ENCODE peak calls at places on chromosomes 13 and 19, in ten cellular contexts. N is OCI-LY7, H is H1, V is cardiac muscle cell, F is PC-9, M is fibroblast of villous mesenchyme, C is ovary, B is mammary epithelial cell, E is heart left ventricle, I is NB4. R is an unnamed sample.

GRCh38 chr19:50510700-50511068 is 307 bp downstream of the JOSD2 start:
- DNase-seq in M (no peak), B (peak), N (no peak), F (no peak), V (no peak), C (no peak), H (no peak), E (no peak), I (no peak), R (no peak)

GRCh38 chr19:38081547-38082255 is 142.3 kb downstream of the DPF1 start:
- DNase-seq in I (no peak), C (no peak), B (no peak), H (no peak), N (no peak), V (no peak), M (no peak), E (no peak), F (no peak), R (no peak)

GRCh38 chr19:13978721-13979191 is 26.4 kb downstream of the DCAF15 start:
- DNase-seq in M (no peak), N (no peak), H (no peak), I (no peak), B (no peak), F (no peak), V (peak), E (no peak), C (peak), R (no peak)

GRCh38 chr19:43936219-43936618 is 1.1 kb upstream of the ZNF45 start:
- DNase-seq in F (no peak), N (no peak), C (no peak), E (no peak), H (no peak), M (no peak), B (peak), V (no peak), I (no peak), R (no peak)

GRCh38 chr13:112892759-112893569 is 76.0 kb upstream of the MCF2L start:
- DNase-seq in F (no peak), I (peak), C (peak), N (no peak), B (no peak), V (no peak), H (no peak), M (no peak), E (no peak), R (no peak)

GRCh38 chr19:34253711-34254551 is 423 bp upstream of the GARRE1 start:
- DNase-seq in E (peak), H (peak), F (no peak), C (peak), N (peak), M (no peak), I (peak), V (peak), B (no peak), R (peak)

GRCh38 chr13:33612641-33613638 is 205.0 kb upstream of the RFC3 start:
- DNase-seq in H (no peak), M (no peak), I (no peak), C (no peak), N (no peak), E (no peak), V (no peak), B (no peak), F (no peak), R (peak)

GRCh38 chr13:112873851-112874750 is 94.9 kb upstream of the MCF2L start:
- DNase-seq in E (peak), C (peak), B (peak), N (peak), I (peak), M (peak), V (peak), H (peak), F (peak), R (peak)

GRCh38 chr19:11378319-11379189 is 4.1 kb downstream of the SWSAP1 start:
- DNase-seq in B (peak), M (peak), F (peak), I (peak), C (peak), H (no peak), E (no peak), N (peak), V (peak), R (peak)

GRCh38 chr13:112881656-112882554 is 87.1 kb upstream of the MCF2L start:
- DNase-seq in F (no peak), C (no peak), N (no peak), E (no peak), B (no peak), I (no peak), H (no peak), V (no peak), M (no peak), R (no peak)

GRCh38 chr13:23098508-23098907 is 82.3 kb upstream of the SGCG start:
- DNase-seq in E (no peak), B (no peak), V (no peak), M (no peak), H (no peak), N (no peak), F (no peak), C (no peak), I (no peak), R (no peak)

GRCh38 chr13:75357576-75358295 is 124.2 kb downstream of the TBC1D4 start:
- DNase-seq in M (peak), V (peak), E (no peak), I (peak), C (no peak), H (peak), N (peak), B (peak), F (peak), R (peak)

GRCh38 chr13:51816604-51817254 is 12.8 kb upstream of the DHRS12 start:
- DNase-seq in B (peak), M (no peak), V (no peak), N (no peak), H (no peak), E (no peak), F (no peak), C (no peak), I (no peak), R (no peak)

GRCh38 chr13:20390526-20391175 is 135.0 kb downstream of the CRYL1 start:
- DNase-seq in N (no peak), V (no peak), F (no peak), H (no peak), E (no peak), C (no peak), I (no peak), M (no peak), B (no peak), R (no peak)

GRCh38 chr13:40749327-40749726 is 21.7 kb downstream of the MRPS31 start:
- DNase-seq in N (no peak), H (no peak), E (no peak), C (no peak), V (no peak), B (no peak), M (no peak), F (no peak), I (no peak), R (no peak)

GRCh38 chr13:65943711-65944110 is 1286.4 kb downstream of the PCDH9 start:
- DNase-seq in C (no peak), B (no peak), N (no peak), M (peak), E (no peak), H (no peak), V (no peak), I (no peak), F (no peak), R (no peak)

GRCh38 chr13:100129605-100130004 is 40.7 kb downstream of the PCCA start:
- DNase-seq in H (no peak), B (no peak), I (peak), C (no peak), V (no peak), E (no peak), F (no peak), M (no peak), N (no peak), R (peak)

GRCh38 chr19:45115809-45116615 is 23.0 kb downstream of the PPP1R37 start:
- DNase-seq in B (no peak), M (no peak), N (no peak), I (peak), C (no peak), E (no peak), H (no peak), F (no peak), V (no peak), R (no peak)

GRCh38 chr19:28785961-28786360 is 427.0 kb downstream of the UQCRFS1 start:
- DNase-seq in N (no peak), E (no peak), V (peak), B (no peak), H (no peak), I (no peak), M (no peak), C (no peak), F (no peak), R (no peak)

GRCh38 chr13:75938811-75939525 is 302.8 kb downstream of the LMO7 start:
- DNase-seq in I (no peak), E (no peak), B (no peak), F (no peak), N (no peak), H (no peak), C (no peak), V (no peak), M (peak), R (no peak)

GRCh38 chr13:37023871-37024270 is 23.3 kb downstream of the EXOSC8 start:
- DNase-seq in I (no peak), M (peak), E (no peak), B (peak), C (no peak), N (no peak), F (no peak), V (no peak), H (no peak), R (no peak)

GRCh38 chr19:39998511-39998910 is 1.7 kb downstream of the ZNF546 start:
- DNase-seq in V (no peak), E (no peak), B (peak), H (no peak), F (no peak), C (no peak), I (no peak), N (no peak), M (no peak), R (no peak)

GRCh38 chr13:92843549-92843948 is 383.1 kb upstream of the GPC6 start:
- DNase-seq in F (no peak), N (no peak), M (peak), I (no peak), H (no peak), B (peak), C (no peak), V (no peak), E (no peak), R (peak)

GRCh38 chr13:102550507-102550906 is 46.3 kb upstream of the TPP2 start:
- DNase-seq in E (no peak), F (no peak), I (no peak), B (no peak), N (no peak), C (no peak), H (no peak), M (no peak), V (no peak), R (no peak)

GRCh38 chr13:39415403-39415802 is 187.6 kb downstream of the LHFPL6 start:
- DNase-seq in I (peak), M (peak), B (peak), H (no peak), F (no peak), V (peak), N (peak), E (peak), C (peak), R (peak)

GRCh38 chr13:46751811-46752635 is 44.9 kb downstream of the ESD start:
- DNase-seq in E (no peak), I (peak), F (no peak), C (no peak), V (no peak), B (no peak), N (peak), M (no peak), H (no peak), R (peak)

GRCh38 chr19:49581007-49581508 is at the start of gene PRRG2:
- DNase-seq in V (no peak), B (peak), F (peak), N (no peak), C (peak), I (no peak), M (no peak), E (no peak), H (no peak), R (no peak)

GRCh38 chr13:109704771-109705628 is 81.4 kb downstream of the IRS2 start:
- DNase-seq in N (no peak), C (no peak), M (peak), F (peak), E (peak), H (no peak), B (peak), I (peak), V (no peak), R (no peak)

DNA sequence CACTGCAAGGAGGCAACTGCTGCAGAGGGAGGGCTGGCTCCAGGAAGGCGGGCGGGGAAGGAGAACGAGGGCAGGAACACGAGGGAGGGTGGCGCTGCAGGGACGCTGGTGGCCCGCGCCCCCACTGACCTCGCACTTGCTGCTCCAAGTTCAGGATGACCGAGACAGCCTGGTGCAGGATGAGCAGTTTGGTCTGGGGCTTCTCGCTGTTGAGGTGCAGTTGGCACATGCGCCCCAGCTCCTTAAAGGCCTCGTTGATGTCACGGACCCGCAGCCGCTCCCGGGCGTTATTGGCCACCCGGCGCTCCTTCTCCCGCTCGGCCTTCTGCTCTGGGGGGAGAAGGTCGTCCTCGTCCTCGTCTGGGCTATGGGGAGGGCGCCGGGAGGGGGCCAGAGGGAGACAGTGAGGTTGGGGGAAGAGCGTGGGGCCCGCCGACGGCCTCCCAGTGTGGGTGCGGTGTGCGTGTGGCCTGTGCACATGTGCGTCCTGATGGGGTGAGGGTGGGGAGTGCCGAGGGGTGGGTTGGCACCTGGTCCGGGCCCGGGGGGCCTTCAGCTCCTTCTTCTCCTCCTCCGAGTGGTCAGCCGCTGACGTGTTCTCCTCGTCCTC is 10.0 kb upstream of the UQCR11 start:
- DNase-seq in N (no peak), E (no peak), I (no peak), H (no peak), M (no peak), F (no peak), B (no peak), V (no peak), C (no peak), R (no peak)
- TF ChIP-seq CTCF in N (no peak), E (no peak), I (no peak), H (no peak), M (no peak), F (no peak), B (no peak), V (no peak), C (no peak), R (no peak)

GRCh38 chr19:3274245-3275067 is 50.0 kb downstream of the CELF5 start:
- DNase-seq in V (no peak), E (no peak), N (no peak), H (no peak), B (no peak), M (no peak), C (no peak), I (no peak), F (no peak), R (no peak)

GRCh38 chr19:3276341-3276799 is 51.9 kb downstream of the CELF5 start:
- DNase-seq in I (no peak), C (no peak), H (peak), E (no peak), B (peak), M (no peak), N (peak), V (no peak), F (peak), R (peak)

GRCh38 chr19:3275068-3275582 is 50.7 kb downstream of the CELF5 start:
- DNase-seq in H (peak), I (peak), E (no peak), C (no peak), V (peak), M (peak), B (no peak), F (no peak), N (peak), R (peak)

GRCh38 chr19:3277649-3278048 is 53.2 kb downstream of the CELF5 start:
- DNase-seq in N (no peak), B (no peak), M (no peak), F (no peak), C (no peak), V (no peak), E (no peak), I (no peak), H (no peak), R (no peak)

DNA sequence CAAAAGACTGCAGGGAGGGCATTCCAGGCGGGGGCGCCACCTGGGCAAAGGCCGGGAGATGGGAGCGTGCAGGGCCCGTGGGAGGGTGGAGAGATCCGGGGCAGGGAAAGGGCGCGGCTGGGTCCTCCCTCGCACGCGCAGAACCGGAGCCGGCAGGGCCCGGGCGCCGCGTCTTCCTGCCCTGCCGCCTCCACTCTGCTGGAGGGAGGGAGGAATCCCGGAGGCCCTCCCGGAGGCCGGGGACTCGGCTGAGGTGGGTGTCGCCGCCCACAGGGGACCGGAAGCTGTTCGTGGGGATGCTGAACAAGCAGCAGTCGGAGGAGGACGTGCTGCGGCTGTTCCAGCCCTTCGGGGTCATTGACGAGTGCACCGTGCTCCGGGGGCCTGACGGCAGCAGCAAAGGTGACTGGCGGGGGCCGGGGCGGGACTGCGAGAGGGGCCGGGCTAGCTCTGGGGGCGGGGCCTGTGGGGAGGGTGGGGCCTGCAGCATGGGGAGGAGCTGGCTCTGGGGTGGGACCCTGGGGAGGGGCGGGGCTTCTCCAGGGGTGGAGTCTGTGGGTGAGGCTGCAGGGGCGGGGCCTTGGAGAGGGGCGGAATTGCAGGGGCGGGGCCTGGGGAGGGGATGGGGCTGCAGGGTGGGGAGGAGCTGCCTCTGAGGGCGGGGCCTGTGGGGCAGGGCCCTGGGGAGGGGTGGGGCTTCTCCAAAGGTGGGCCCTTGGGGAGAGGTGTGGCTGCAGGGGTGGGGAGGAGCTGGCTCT is 51.3 kb downstream of the CELF5 start:
- DNase-seq in I (peak), N (peak), F (peak), C (peak), B (peak), M (peak), E (peak), V (peak), H (peak), R (peak)
- H3K4me3 ChIP-seq in I (no peak), N (peak), F (peak), C (no peak), B (peak), M (peak), E (peak), V (peak), H (peak), R (peak)

GRCh38 chr19:20247016-20247683 is 80.1 kb downstream of the ZNF486 start:
- DNase-seq in N (peak), V (peak), I (peak), E (no peak), M (peak), B (peak), H (no peak), F (peak), C (peak), R (no peak)
- TF ChIP-seq CTCF in N (peak), V (peak), I (peak), E (peak), M (peak), B (peak), H (peak), F (peak), C (peak), R (no peak)

GRCh38 chr13:32409561-32410440 is 18.1 kb downstream of the N4BP2L1 start:
- DNase-seq in C (peak), N (no peak), H (no peak), E (peak), B (no peak), I (peak), F (no peak), M (peak), V (peak), R (no peak)
- H3K4me3 ChIP-seq in C (peak), N (no peak), H (peak), E (peak), B (no peak), I (no peak), F (no peak), M (no peak), V (peak), R (no peak)

GRCh38 chr19:55813906-55814305 is 17.9 kb downstream of the NLRP11 start:
- DNase-seq in V (no peak), F (no peak), E (no peak), N (no peak), B (no peak), H (no peak), C (no peak), M (no peak), I (no peak), R (no peak)

GRCh38 chr19:55812449-55812848 is 19.4 kb downstream of the NLRP11 start:
- DNase-seq in F (no peak), V (no peak), I (no peak), E (no peak), B (no peak), M (no peak), C (no peak), N (no peak), H (no peak), R (no peak)

GRCh38 chr19:55809381-55810058 is 22.3 kb downstream of the NLRP11 start:
- DNase-seq in M (peak), E (no peak), V (no peak), I (peak), N (peak), F (peak), B (peak), H (peak), C (peak), R (peak)

GRCh38 chr19:55811340-55811739 is 20.5 kb downstream of the NLRP11 start:
- DNase-seq in I (no peak), M (no peak), C (no peak), F (no peak), B (no peak), N (no peak), E (no peak), H (no peak), V (no peak), R (no peak)
- TF ChIP-seq CTCF in I (no peak), M (no peak), C (no peak), F (no peak), B (no peak), N (no peak), E (no peak), H (no peak), V (no peak), R (no peak)

GRCh38 chr19:6664916-6665315 is 5.0 kb downstream of the TNFSF14 start:
- DNase-seq in I (no peak), M (no peak), C (no peak), H (no peak), E (no peak), N (no peak), V (no peak), F (no peak), B (no peak), R (no peak)

GRCh38 chr19:6663236-6664187 is 6.4 kb downstream of the TNFSF14 start:
- DNase-seq in B (peak), V (no peak), E (no peak), F (no peak), H (no peak), M (no peak), I (no peak), C (no peak), N (no peak), R (no peak)

GRCh38 chr19:6660930-6661329 is 9.0 kb downstream of the TNFSF14 start:
- DNase-seq in V (peak), F (no peak), M (peak), I (no peak), C (peak), H (no peak), E (no peak), N (no peak), B (no peak), R (no peak)

GRCh38 chr19:6667114-6667627 is 2.8 kb downstream of the TNFSF14 start:
- DNase-seq in N (no peak), C (no peak), I (peak), M (no peak), E (peak), B (no peak), V (no peak), F (peak), H (no peak), R (no peak)

DNA sequence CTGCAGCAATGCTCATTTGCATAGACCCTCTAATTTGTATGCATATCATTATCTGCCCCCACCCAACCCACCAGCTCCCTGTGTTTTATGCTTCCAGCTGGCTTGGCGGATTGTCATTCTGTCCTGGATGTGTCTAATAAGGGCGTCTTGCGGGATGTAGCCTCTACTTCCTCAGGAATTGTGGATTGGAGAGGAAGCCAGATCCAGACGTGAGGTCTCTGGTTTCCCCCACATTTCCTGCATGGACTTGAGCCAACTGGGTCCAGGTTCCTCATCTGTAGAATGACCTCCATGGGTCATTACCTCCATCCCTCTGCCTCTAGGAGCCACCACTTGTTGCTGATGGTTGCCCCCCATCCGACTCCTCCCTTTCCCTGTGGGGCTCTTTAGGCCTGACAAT is 7.3 kb downstream of the TNFSF14 start:
- DNase-seq in B (no peak), I (no peak), E (no peak), H (no peak), N (no peak), C (no peak), M (no peak), V (no peak), F (no peak), R (no peak)
- H3K4me3 ChIP-seq in B (no peak), I (no peak), E (no peak), H (no peak), N (no peak), C (no peak), M (no peak), V (no peak), F (no peak), R (no peak)

R was measured in GM12865.